ENCODE peak calls at places on chromosomes 13 and 19, in seven cellular contexts. U is AG04450, E is AG10803, Q is transverse colon, R is left ventricle myocardium inferior, W is fibroblast of mammary gland, S is retinal pigment epithelial cell. I is an unnamed sample.

GRCh38 chr13:83150616-83151307 is 731.5 kb downstream of the SLITRK1 start:
- DNase-seq in R (no peak), U (no peak), W (peak), S (no peak), Q (no peak), E (peak), I (no peak)

GRCh38 chr19:12994701-12995595 is at the start of gene NFIX:
- DNase-seq in S (no peak), Q (peak), E (peak), R (peak), U (no peak), W (no peak), I (no peak)

GRCh38 chr13:114264886-114265611 is 16.4 kb upstream of the UPF3A start:
- DNase-seq in R (no peak), S (no peak), W (peak), U (no peak), E (peak), Q (no peak), I (no peak)

GRCh38 chr13:73168993-73169401 is 110.2 kb downstream of the KLF5 start:
- DNase-seq in S (no peak), E (no peak), Q (peak), U (peak), W (no peak), R (no peak), I (peak)

GRCh38 chr19:55579766-55580621 is 654 bp downstream of the ZNF579 start:
- DNase-seq in S (no peak), R (no peak), Q (no peak), E (peak), U (no peak), W (no peak), I (no peak)

GRCh38 chr13:32340917-32341316 is 25.6 kb downstream of the BRCA2 start:
- DNase-seq in Q (no peak), E (no peak), R (no peak), W (no peak), S (no peak), U (no peak), I (no peak)

GRCh38 chr19:57282011-57282636 is 1.8 kb downstream of the ZNF460 start:
- DNase-seq in W (no peak), Q (no peak), S (no peak), R (no peak), E (no peak), U (no peak), I (peak)

GRCh38 chr13:100798739-100799361 is 124.3 kb upstream of the TMTC4 start:
- DNase-seq in Q (no peak), U (no peak), W (no peak), S (no peak), R (no peak), E (no peak), I (peak)

GRCh38 chr19:938233-938923 is 12.5 kb downstream of the ARID3A start:
- DNase-seq in Q (no peak), S (no peak), W (no peak), U (no peak), R (no peak), E (no peak), I (no peak)

GRCh38 chr19:54206030-54206830 is 5.6 kb downstream of the RPS9 start:
- DNase-seq in W (no peak), E (no peak), Q (peak), S (no peak), R (no peak), U (no peak), I (no peak)

GRCh38 chr13:101700598-101700997 is 248.1 kb downstream of the ITGBL1 start:
- DNase-seq in E (peak), U (no peak), S (no peak), R (no peak), Q (no peak), W (peak), I (no peak)

GRCh38 chr13:24911135-24911524 is 147.2 kb downstream of the RNF17 start:
- DNase-seq in S (no peak), W (peak), E (peak), R (no peak), Q (no peak), U (no peak), I (peak)

GRCh38 chr19:58356971-58357797 is 3.9 kb upstream of the A1BG start:
- DNase-seq in S (no peak), W (peak), R (no peak), U (no peak), E (peak), Q (no peak), I (no peak)

GRCh38 chr13:24632382-24633121 is 47.7 kb upstream of the ATP12A start:
- DNase-seq in R (no peak), W (peak), E (peak), U (no peak), Q (no peak), S (no peak), I (peak)

GRCh38 chr13:45055902-45056648 is 64.2 kb upstream of the GTF2F2 start:
- DNase-seq in E (peak), R (no peak), Q (peak), U (no peak), W (peak), S (peak), I (peak)

GRCh38 chr13:40120288-40120687 is 464.8 kb downstream of the COG6 start:
- DNase-seq in R (no peak), U (no peak), E (peak), W (peak), Q (no peak), S (no peak), I (peak)
- H3K4me3 ChIP-seq in R (no peak), U (no peak), E (no peak), W (no peak), Q (no peak), S (no peak), I (no peak)

GRCh38 chr19:28242317-28242927 is 970.5 kb downstream of the UQCRFS1 start:
- DNase-seq in R (no peak), E (peak), W (peak), Q (peak), U (no peak), S (no peak), I (peak)

GRCh38 chr19:28234637-28235036 is 978.3 kb downstream of the UQCRFS1 start:
- DNase-seq in Q (no peak), E (peak), U (no peak), S (peak), R (no peak), W (no peak), I (no peak)

GRCh38 chr19:28235606-28236125 is 977.3 kb downstream of the UQCRFS1 start:
- DNase-seq in R (no peak), U (no peak), Q (no peak), W (no peak), E (no peak), S (no peak), I (no peak)

GRCh38 chr19:28244966-28245365 is 968.0 kb downstream of the UQCRFS1 start:
- DNase-seq in R (no peak), U (no peak), E (no peak), W (no peak), Q (no peak), S (no peak), I (no peak)

DNA sequence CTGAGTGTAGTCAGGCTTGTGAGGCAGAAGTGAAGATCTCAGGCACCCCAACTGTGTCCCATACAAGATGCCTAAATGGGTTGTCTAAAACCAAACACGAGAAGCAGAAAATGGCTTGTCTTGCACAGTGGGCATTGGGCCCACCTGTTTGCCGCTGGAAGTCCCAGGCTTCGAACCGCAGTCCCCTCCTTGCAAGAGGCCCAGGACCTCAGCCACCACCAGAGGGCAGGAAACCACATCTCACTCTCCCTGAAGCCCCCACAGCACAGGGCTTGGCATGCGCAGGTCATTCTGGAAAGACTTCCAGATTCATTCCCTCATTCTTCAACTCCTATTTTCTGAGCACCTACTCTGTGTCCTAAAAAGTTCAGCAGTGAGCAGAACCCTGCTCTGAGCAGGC is 973.7 kb downstream of the UQCRFS1 start:
- DNase-seq in E (no peak), U (no peak), R (no peak), W (peak), Q (no peak), S (no peak), I (no peak)
- TF ChIP-seq CTCF in E (peak), U (no peak), R (no peak), W (peak), Q (no peak), S (peak), I (no peak)

DNA sequence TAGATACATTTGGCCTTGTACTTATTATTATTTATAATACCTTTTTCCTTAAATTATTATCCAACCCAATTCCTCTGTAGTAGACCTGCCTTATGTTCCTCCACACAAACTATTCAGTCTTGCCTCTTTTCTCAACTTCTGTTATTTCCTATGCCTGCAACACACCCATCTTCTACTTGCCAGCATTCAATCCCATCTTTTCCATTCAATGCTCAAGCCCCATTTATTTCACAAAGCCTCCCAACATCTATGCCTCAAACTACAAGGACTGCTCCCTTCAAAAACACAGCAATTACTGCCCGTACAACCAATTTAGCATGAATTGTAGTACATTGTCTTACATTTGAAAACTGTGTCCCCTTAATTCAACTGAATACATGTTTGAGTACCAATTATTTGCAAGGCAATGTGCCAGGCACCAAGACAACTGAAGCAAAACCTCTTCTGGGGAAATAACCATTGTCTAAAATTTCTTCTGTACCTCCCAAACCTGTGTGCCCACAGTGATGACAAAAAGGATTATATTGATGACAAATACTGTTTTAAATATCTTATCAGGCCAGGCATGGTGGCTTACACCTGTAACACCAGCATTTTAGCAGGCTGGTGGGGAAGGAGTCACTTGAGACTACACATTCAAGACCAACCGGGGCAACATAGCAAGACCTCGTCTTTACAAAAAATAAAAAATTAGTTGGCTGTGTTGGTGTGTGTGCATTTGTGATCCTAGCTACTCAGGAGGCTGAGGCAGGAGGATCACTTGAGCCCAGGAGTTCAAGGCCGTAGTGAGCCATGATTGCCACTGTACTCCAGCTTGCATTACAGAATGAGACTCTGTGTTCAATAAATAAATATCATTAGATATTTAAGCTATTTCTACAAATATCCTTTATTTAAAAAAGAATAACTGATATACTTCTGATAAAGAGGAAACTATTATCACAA is 35.1 kb downstream of the ELF1 start:
- DNase-seq in E (no peak), S (no peak), W (no peak), R (no peak), Q (no peak), U (no peak), I (peak)
- H3K4me3 ChIP-seq in E (no peak), S (no peak), W (no peak), R (peak), Q (no peak), U (no peak), I (no peak)

DNA sequence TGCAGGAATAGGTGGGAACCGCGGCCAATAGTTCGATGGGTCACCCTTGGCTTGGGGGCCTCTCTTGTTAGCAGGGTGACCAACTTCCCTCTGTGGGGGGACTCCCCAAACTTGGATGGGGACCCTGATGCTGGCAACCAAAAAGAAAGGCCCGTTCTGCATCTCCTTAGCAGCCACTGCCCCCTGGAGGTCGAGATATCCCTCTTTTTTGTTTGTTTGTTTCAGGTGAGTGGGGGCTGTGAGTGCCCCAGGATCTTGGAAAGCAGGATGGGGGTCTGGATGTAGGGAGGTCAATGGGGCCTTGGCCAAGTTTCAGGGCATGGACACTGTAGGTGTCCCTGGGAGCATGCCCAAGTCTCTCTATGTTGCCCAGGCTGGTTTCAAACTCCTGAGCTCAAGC is 7.7 kb upstream of the CRTC1 start:
- DNase-seq in U (no peak), Q (no peak), S (no peak), R (no peak), E (no peak), W (peak), I (no peak)
- TF ChIP-seq CTCF in U (peak), Q (peak), S (peak), R (peak), E (peak), W (peak), I (peak)